ENCODE peak calls at places on chromosome 18, in ten cellular contexts. F is neural progenitor cell; O is sigmoid colon; B is right lobe of liver; Q is uterus; G is upper lobe of right lung; J is CD8-positive, alpha-beta T cell; L is adrenal gland; P is GM23338; A is tibial artery. H is an unnamed sample. For H3K27me3 and H3K4me1, the result is how much of the 10 kb centered on the place peaks cover.

GRCh38 chr18:49460958-49461601 is 635 bp upstream of the DYM start:
- DNase-seq in F (no peak), O (no peak), B (no peak), Q (no peak), G (no peak), J (no peak), L (no peak), P (peak), A (no peak), H (no peak)

GRCh38 chr18:3151379-3152264 is 68.1 kb downstream of the MYOM1 start:
- DNase-seq in F (peak), O (no peak), B (no peak), Q (no peak), G (no peak), J (no peak), L (no peak), P (peak), A (no peak), H (no peak)

GRCh38 chr18:60232541-60232940 is 140.0 kb downstream of the MC4R start:
- DNase-seq in F (no peak), O (no peak), B (no peak), Q (no peak), G (no peak), J (no peak), L (no peak), P (no peak), A (no peak), H (no peak)

GRCh38 chr18:80108122-80108536 is 933 bp upstream of the ADNP2 start:
- DNase-seq in F (no peak), O (no peak), B (no peak), Q (peak), G (no peak), J (no peak), L (peak), P (no peak), A (no peak), H (peak)

GRCh38 chr18:56727399-56727798 is 76.2 kb downstream of the WDR7 start:
- DNase-seq in F (no peak), O (no peak), B (no peak), Q (no peak), G (no peak), J (no peak), L (no peak), P (no peak), A (no peak), H (no peak)

GRCh38 chr18:79555885-79556284 is 123.7 kb upstream of the CTDP1 start:
- DNase-seq in F (no peak), O (no peak), B (no peak), Q (peak), G (peak), J (no peak), L (no peak), P (no peak), A (no peak), H (no peak)

GRCh38 chr18:12374398-12374797 is 2.6 kb downstream of the AFG3L2 start:
- DNase-seq in F (no peak), O (no peak), B (no peak), Q (no peak), G (no peak), J (no peak), L (no peak), P (no peak), A (no peak), H (no peak)

GRCh38 chr18:42025974-42026625 is 71.1 kb downstream of the PIK3C3 start:
- DNase-seq in F (no peak), O (no peak), B (no peak), Q (no peak), G (no peak), J (no peak), L (no peak), P (no peak), A (no peak), H (no peak)

GRCh38 chr18:80169607-80170006 is 60.5 kb downstream of the ADNP2 start:
- DNase-seq in F (no peak), O (no peak), B (no peak), Q (no peak), G (peak), J (no peak), L (no peak), P (no peak), A (no peak), H (no peak)

GRCh38 chr18:73660931-73661330 is 486.7 kb downstream of the FBXO15 start:
- DNase-seq in F (no peak), O (no peak), B (no peak), Q (no peak), G (no peak), J (no peak), L (no peak), P (no peak), A (no peak), H (no peak)

GRCh38 chr18:67600181-67600631 is 83.7 kb upstream of the DSEL start:
- DNase-seq in F (no peak), O (no peak), B (peak), Q (no peak), G (no peak), J (no peak), L (no peak), P (no peak), A (no peak), H (no peak)

GRCh38 chr18:23802817-23803216 is 113.6 kb downstream of the LAMA3 start:
- DNase-seq in F (no peak), O (no peak), B (no peak), Q (no peak), G (no peak), J (no peak), L (no peak), P (no peak), A (no peak), H (no peak)
- H3K27me3 ChIP-seq in F (under half), O (under half), B (under half), Q (under half), G (under half), J (under half), L (under half), P (under half), A (under half), H (under half)

DNA sequence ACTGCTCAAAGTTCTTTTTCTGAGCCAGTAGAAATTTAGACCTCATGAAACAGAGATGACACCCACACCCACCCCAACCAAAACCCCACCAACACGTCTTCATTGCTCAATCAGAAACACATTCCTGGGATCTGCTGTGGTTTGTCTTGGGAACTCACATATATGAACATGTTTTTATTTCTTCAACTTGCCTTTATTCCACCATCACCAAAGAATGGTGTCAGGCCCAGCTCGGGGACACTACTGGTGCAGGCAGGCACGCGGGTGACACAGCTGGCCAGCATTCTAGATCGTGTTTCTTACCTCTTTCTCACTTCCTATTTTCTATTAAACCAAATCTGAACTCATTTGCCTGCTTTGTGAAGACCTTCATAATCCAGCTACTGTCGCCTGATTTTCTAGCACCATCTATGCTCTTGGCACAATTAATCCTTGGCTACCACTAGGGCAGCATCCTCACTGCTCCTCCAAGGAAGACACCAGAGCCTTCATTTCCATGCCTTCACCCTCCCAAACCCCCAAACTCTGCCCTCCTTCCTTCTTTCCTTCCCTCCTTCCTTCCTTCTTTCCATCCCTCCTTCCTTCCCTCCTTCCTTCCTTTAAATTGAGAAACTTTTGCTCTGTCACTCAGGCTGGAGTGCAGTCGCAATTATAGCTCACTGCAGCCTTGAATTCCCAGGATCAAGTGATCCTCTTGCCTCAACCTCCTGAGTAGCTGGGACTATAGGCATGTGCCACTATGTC is 157.1 kb downstream of the BCL2 start:
- DNase-seq in F (no peak), O (no peak), B (no peak), Q (no peak), G (peak), J (no peak), L (no peak), P (no peak), A (no peak), H (no peak)
- H3K4me1 ChIP-seq in F (under half), O (under half), B (under half), Q (under half), G (under half), J (half or more), L (under half), P (under half), A (under half), H (under half)

GRCh38 chr18:7414459-7414858 is 152.7 kb upstream of the PTPRM start:
- DNase-seq in F (no peak), O (peak), B (no peak), Q (no peak), G (no peak), J (no peak), L (no peak), P (no peak), A (peak), H (no peak)
- H3K27ac ChIP-seq in F (no peak), O (peak), B (no peak), Q (no peak), G (peak), J (no peak), L (no peak), P (no peak), A (no peak), H (no peak)

GRCh38 chr18:75857558-75857957 is 430.1 kb upstream of the SMIM21 start:
- DNase-seq in F (no peak), O (no peak), B (no peak), Q (no peak), G (no peak), J (no peak), L (no peak), P (no peak), A (no peak), H (no peak)

GRCh38 chr18:75864816-75865215 is 437.3 kb upstream of the SMIM21 start:
- DNase-seq in F (no peak), O (no peak), B (no peak), Q (no peak), G (no peak), J (no peak), L (no peak), P (no peak), A (no peak), H (no peak)

GRCh38 chr18:75859533-75859932 is 432.0 kb upstream of the SMIM21 start:
- DNase-seq in F (no peak), O (no peak), B (no peak), Q (no peak), G (no peak), J (no peak), L (no peak), P (no peak), A (no peak), H (no peak)

GRCh38 chr18:75858754-75859153 is 431.3 kb upstream of the SMIM21 start:
- DNase-seq in F (no peak), O (no peak), B (no peak), Q (no peak), G (no peak), J (no peak), L (no peak), P (no peak), A (no peak), H (no peak)

DNA sequence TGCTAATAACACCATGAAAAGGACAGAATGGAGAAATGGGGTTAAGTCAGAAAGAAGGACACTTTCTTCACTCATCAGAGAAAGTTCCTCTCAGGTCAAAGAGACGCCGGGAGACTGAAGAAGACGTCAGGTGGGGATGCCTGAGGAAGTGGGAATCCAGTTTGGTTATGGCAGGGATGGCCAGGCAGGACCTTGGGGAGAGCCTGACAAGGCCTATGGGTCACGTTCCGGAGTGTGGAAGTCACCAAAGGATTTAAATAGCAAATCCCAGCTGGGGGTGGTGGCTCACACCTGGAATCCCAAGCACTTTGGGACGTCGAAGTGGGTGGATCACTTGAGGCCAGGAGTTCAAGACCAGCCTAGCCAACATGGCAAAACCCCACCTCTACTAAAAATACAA is 432.7 kb upstream of the SMIM21 start:
- DNase-seq in F (no peak), O (no peak), B (no peak), Q (no peak), G (no peak), J (no peak), L (no peak), P (no peak), A (no peak), H (no peak)
- H3K27me3 ChIP-seq in F (under half), O (under half), B (under half), Q (under half), G (under half), J (under half), L (under half), P (under half), A (under half), H (under half)

DNA sequence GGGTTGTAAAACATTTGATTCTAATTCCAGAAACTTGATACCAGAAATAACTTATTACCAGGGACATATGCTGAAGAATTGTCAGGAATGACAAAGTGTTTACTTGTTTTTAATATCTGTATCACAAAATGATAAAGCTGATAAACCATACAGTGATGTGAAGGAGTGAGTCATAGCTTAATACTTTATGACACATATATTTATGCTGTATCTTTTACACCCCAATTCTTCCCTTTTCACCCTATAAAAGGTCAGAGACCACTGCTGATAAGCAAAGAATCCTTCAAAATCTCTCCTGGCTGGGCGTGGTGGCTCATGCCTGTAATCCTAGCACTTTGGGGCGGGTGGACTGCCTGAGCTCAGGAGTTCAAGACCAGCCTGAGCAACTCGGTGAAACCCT is 1.6 kb upstream of the MAPRE2 start:
- DNase-seq in F (no peak), O (no peak), B (no peak), Q (no peak), G (no peak), J (no peak), L (no peak), P (no peak), A (no peak), H (no peak)
- H3K4me1 ChIP-seq in F (under half), O (under half), B (under half), Q (under half), G (under half), J (under half), L (under half), P (under half), A (under half), H (under half)

GRCh38 chr18:55494899-55495298 is 93.1 kb downstream of the TCF4 start:
- DNase-seq in F (no peak), O (no peak), B (no peak), Q (no peak), G (no peak), J (no peak), L (no peak), P (no peak), A (no peak), H (no peak)
- H3K27ac ChIP-seq in F (peak), O (no peak), B (no peak), Q (no peak), G (no peak), J (no peak), L (no peak), P (no peak), A (no peak), H (no peak)

DNA sequence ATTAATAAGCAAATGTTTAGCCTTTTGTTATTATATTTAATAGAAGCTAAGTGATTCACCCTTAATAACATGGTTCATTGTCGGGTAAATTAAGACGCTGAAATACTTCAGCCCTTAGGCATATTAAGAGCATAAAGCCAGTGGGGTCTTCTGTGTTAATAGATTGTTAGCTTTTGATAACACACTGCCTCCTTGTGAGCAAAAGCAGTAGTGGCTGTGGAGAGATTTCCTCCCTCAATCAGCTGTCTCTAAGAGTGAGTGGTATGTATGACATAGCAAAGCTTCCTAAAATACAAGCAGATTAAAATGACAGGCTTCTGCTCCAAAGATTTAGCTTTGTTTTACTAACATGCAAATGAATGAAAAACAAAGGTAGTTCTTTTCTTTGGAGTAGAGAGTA is 143.7 kb upstream of the SYT4 start:
- DNase-seq in F (peak), O (no peak), B (no peak), Q (no peak), G (no peak), J (no peak), L (no peak), P (peak), A (no peak), H (no peak)
- H3K27me3 ChIP-seq in F (under half), O (under half), B (under half), Q (under half), G (under half), J (under half), L (under half), P (under half), A (under half), H (under half)

H was measured in pancreas.